ENCODE peak calls at places on chromosomes 3 and 15, in five cellular contexts. One of them, this sample, is unnamed.

GRCh38 chr3:121736112-121736511 is 13.4 kb downstream of the GOLGB1 start:
- DNase-seq in HFF-Myc: no peak
- DNase-seq in A549: no peak
- DNase-seq in left ventricle myocardium inferior: no peak
- DNase-seq in lower leg skin: no peak
- DNase-seq in this sample: peak; percentile 25

GRCh38 chr3:30538787-30539186 is 67.6 kb upstream of the TGFBR2 start:
- DNase-seq in left ventricle myocardium inferior: no peak
- DNase-seq in A549: peak; percentile 18
- DNase-seq in HFF-Myc: peak; percentile 77
- DNase-seq in lower leg skin: no peak
- DNase-seq in this sample: peak; percentile 86

GRCh38 chr3:20837676-20838302 is 651.8 kb upstream of the SGO1 start:
- DNase-seq in lower leg skin: no peak
- DNase-seq in A549: no peak
- DNase-seq in HFF-Myc: no peak
- DNase-seq in left ventricle myocardium inferior: no peak
- DNase-seq in this sample: no peak

GRCh38 chr3:48435223-48435595 is 4.7 kb downstream of the CCDC51 start:
- DNase-seq in lower leg skin: no peak
- DNase-seq in A549: no peak
- DNase-seq in left ventricle myocardium inferior: no peak
- DNase-seq in HFF-Myc: no peak
- DNase-seq in this sample: no peak

GRCh38 chr3:120449701-120450216 is 1.0 kb downstream of the FSTL1 start:
- DNase-seq in A549: peak; percentile 24
- DNase-seq in HFF-Myc: no peak
- DNase-seq in left ventricle myocardium inferior: no peak
- DNase-seq in lower leg skin: no peak
- DNase-seq in this sample: peak; percentile 76

GRCh38 chr3:33211444-33211843 is 7.2 kb downstream of the SUSD5 start:
- DNase-seq in A549: peak; percentile 51
- DNase-seq in left ventricle myocardium inferior: no peak
- DNase-seq in HFF-Myc: peak; percentile 38
- DNase-seq in lower leg skin: no peak
- DNase-seq in this sample: peak; percentile 94

GRCh38 chr3:146166450-146167222 is 5.7 kb upstream of the PLOD2 start:
- DNase-seq in left ventricle myocardium inferior: no peak
- DNase-seq in A549: no peak
- DNase-seq in HFF-Myc: no peak
- DNase-seq in lower leg skin: peak; percentile 42
- DNase-seq in this sample: peak; percentile 73

GRCh38 chr3:187319699-187320302 is 28.3 kb upstream of the MASP1 start:
- DNase-seq in lower leg skin: peak; percentile 71
- DNase-seq in left ventricle myocardium inferior: peak; percentile 55
- DNase-seq in A549: peak; percentile 33
- DNase-seq in HFF-Myc: peak; percentile 82
- DNase-seq in this sample: peak; percentile 58

GRCh38 chr3:127206154-127206553 is 13.2 kb downstream of the PRR23E start:
- DNase-seq in A549: no peak
- DNase-seq in lower leg skin: no peak
- DNase-seq in HFF-Myc: no peak
- DNase-seq in left ventricle myocardium inferior: no peak
- DNase-seq in this sample: no peak

GRCh38 chr3:156142649-156143048 is 22.3 kb downstream of the KCNAB1 start:
- DNase-seq in HFF-Myc: no peak
- DNase-seq in A549: no peak
- DNase-seq in left ventricle myocardium inferior: no peak
- DNase-seq in lower leg skin: no peak
- DNase-seq in this sample: no peak

DNA sequence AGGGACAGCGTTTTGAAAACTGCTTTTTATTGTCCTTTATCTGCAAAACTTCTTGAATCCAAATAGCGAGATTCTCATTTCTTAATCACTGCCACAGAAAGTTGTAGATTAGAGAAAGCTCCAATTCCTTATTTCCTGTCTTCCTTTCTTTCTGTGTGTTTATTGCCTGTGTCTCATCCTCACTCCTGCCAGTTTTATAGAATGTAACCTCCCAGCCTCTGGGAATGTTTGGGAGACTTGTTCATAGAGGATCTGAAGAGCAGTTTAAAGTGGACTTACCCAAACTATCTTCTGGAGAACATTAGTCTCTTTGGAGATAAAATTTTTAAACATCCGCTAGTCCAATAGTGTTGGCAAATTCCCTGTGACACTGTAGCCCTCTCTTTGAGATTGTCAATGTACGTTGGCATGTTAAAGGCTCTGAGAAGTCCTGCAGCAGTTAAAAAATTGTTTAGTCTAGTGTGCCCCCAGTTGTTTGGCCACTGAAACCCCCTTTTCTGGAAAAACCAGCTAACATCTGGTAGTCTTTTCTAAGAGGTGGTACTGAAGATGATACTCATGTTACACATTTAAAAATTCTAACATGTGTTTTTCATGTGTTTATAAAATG is 50.5 kb downstream of the FLNB start:
- DNase-seq in lower leg skin: no peak
- DNase-seq in HFF-Myc: no peak
- DNase-seq in A549: no peak
- DNase-seq in left ventricle myocardium inferior: no peak
- DNase-seq in this sample: peak; percentile 54
- H3K4me3 ChIP-seq in lower leg skin: no peak overlapping the region
- H3K4me3 ChIP-seq in HFF-Myc: no peak overlapping the region
- H3K4me3 ChIP-seq in A549: peak overlapping the region; percentile 23
- H3K4me3 ChIP-seq in left ventricle myocardium inferior: no peak overlapping the region
- H3K4me3 ChIP-seq in this sample: no peak overlapping the region

GRCh38 chr15:55322452-55322851 is 3.4 kb downstream of the PIGB start:
- DNase-seq in lower leg skin: no peak
- DNase-seq in HFF-Myc: no peak
- DNase-seq in A549: no peak
- DNase-seq in left ventricle myocardium inferior: no peak
- DNase-seq in this sample: no peak

GRCh38 chr15:55320963-55321362 is 1.9 kb downstream of the PIGB start:
- DNase-seq in left ventricle myocardium inferior: no peak
- DNase-seq in lower leg skin: no peak
- DNase-seq in A549: no peak
- DNase-seq in HFF-Myc: no peak
- DNase-seq in this sample: no peak

GRCh38 chr15:55319537-55320325 is 709 bp downstream of the PIGB start:
- DNase-seq in HFF-Myc: no peak
- DNase-seq in A549: no peak
- DNase-seq in left ventricle myocardium inferior: no peak
- DNase-seq in lower leg skin: no peak
- DNase-seq in this sample: peak; percentile 35

GRCh38 chr15:55318588-55319494 is at the start of the genes PIGB and PIGBOS1:
- DNase-seq in left ventricle myocardium inferior: peak; percentile 85
- DNase-seq in lower leg skin: peak; percentile 80
- DNase-seq in HFF-Myc: peak; percentile 60
- DNase-seq in A549: peak; percentile 84
- DNase-seq in this sample: peak; percentile 91
- TF ChIP-seq CTCF in left ventricle myocardium inferior: peak; percentile 34
- TF ChIP-seq CTCF in lower leg skin: no peak
- TF ChIP-seq CTCF in HFF-Myc: no peak
- TF ChIP-seq CTCF in A549: no peak
- TF ChIP-seq CTCF in this sample: no peak

DNA sequence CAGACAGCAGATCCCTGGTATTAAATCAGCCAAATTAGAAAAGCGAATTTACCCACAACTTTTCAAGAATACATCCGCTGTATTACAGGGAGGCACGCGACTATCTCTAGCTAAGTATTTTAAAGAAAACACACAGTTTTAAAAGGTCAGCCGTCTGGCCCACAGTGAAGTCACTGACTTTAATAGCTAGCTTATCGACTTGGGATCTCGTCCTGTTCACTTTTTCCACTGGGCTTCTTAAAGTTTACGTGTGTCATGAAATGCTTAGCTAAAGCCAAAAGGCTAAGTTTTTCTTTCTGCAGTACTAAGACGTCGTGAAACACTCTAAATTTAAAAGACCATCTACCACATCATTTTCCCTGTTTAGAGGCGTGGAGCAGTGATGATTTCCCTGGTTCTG is 27.2 kb downstream of the LRIG1 start:
- DNase-seq in lower leg skin: no peak
- DNase-seq in left ventricle myocardium inferior: no peak
- DNase-seq in HFF-Myc: peak; percentile 66
- DNase-seq in A549: no peak
- DNase-seq in this sample: peak; percentile 86
- H3K4me3 ChIP-seq in lower leg skin: no peak overlapping the region
- H3K4me3 ChIP-seq in left ventricle myocardium inferior: no peak overlapping the region
- H3K4me3 ChIP-seq in HFF-Myc: peak overlapping the region; percentile 0
- H3K4me3 ChIP-seq in A549: no peak overlapping the region
- H3K4me3 ChIP-seq in this sample: no peak overlapping the region

GRCh38 chr15:52678468-52679231 is 538 bp downstream of the ATOSA start:
- DNase-seq in HFF-Myc: no peak
- DNase-seq in lower leg skin: peak; percentile 60
- DNase-seq in A549: peak; percentile 40
- DNase-seq in left ventricle myocardium inferior: peak; percentile 65
- DNase-seq in this sample: peak; percentile 69

GRCh38 chr15:52680041-52680391 is 828 bp upstream of the ATOSA start:
- DNase-seq in left ventricle myocardium inferior: no peak
- DNase-seq in A549: no peak
- DNase-seq in HFF-Myc: peak; percentile 14
- DNase-seq in lower leg skin: no peak
- DNase-seq in this sample: peak; percentile 17

GRCh38 chr15:52679232-52680040 is at the start of gene ATOSA:
- DNase-seq in left ventricle myocardium inferior: peak; percentile 91
- DNase-seq in HFF-Myc: peak; percentile 65
- DNase-seq in lower leg skin: peak; percentile 94
- DNase-seq in A549: peak; percentile 90
- DNase-seq in this sample: peak; percentile 86

GRCh38 chr15:52677593-52677992 is 1.6 kb downstream of the ATOSA start:
- DNase-seq in left ventricle myocardium inferior: no peak
- DNase-seq in HFF-Myc: no peak
- DNase-seq in A549: no peak
- DNase-seq in lower leg skin: no peak
- DNase-seq in this sample: no peak

GRCh38 chr15:52678036-52678467 is 1.1 kb downstream of the ATOSA start:
- DNase-seq in lower leg skin: peak; percentile 72
- DNase-seq in A549: peak; percentile 53
- DNase-seq in HFF-Myc: peak; percentile 19
- DNase-seq in left ventricle myocardium inferior: peak; percentile 57
- DNase-seq in this sample: peak; percentile 62
- TF ChIP-seq CTCF in lower leg skin: no peak
- TF ChIP-seq CTCF in A549: peak; percentile 41
- TF ChIP-seq CTCF in HFF-Myc: no peak
- TF ChIP-seq CTCF in left ventricle myocardium inferior: peak; percentile 17
- TF ChIP-seq CTCF in this sample: peak; percentile 20

DNA sequence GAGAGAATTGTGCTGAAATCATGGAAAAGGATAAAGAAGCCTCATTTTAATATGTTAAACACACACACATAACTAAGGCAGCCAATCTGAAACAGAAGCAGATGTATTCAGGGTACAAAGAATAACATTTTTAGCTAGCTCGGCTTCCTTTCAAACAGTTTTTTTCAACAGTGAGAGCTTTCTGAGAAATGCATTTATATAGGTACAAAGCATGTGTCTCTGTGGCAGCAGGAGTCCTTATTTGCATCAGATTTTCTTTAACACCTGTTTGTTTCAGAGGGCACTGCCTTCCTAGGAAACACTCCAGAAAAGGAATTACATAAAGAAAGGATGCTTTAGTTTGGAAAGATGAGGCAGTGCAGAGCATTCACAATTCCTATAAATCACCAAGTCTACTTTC is 275.7 kb downstream of the GAP43 start:
- DNase-seq in left ventricle myocardium inferior: no peak
- DNase-seq in lower leg skin: no peak
- DNase-seq in HFF-Myc: no peak
- DNase-seq in A549: no peak
- DNase-seq in this sample: no peak
- H3K4me3 ChIP-seq in left ventricle myocardium inferior: no peak overlapping the region
- H3K4me3 ChIP-seq in lower leg skin: no peak overlapping the region
- H3K4me3 ChIP-seq in HFF-Myc: no peak overlapping the region
- H3K4me3 ChIP-seq in A549: no peak overlapping the region
- H3K4me3 ChIP-seq in this sample: no peak overlapping the region

GRCh38 chr3:14204605-14205284 is 26.1 kb downstream of the LSM3 start:
- DNase-seq in A549: no peak
- DNase-seq in lower leg skin: peak; percentile 58
- DNase-seq in HFF-Myc: no peak
- DNase-seq in left ventricle myocardium inferior: no peak
- DNase-seq in this sample: no peak

GRCh38 chr3:14208168-14208567 is 29.6 kb downstream of the LSM3 start:
- DNase-seq in HFF-Myc: no peak
- DNase-seq in lower leg skin: no peak
- DNase-seq in A549: no peak
- DNase-seq in left ventricle myocardium inferior: no peak
- DNase-seq in this sample: no peak

GRCh38 chr3:14208977-14209394 is 30.4 kb downstream of the LSM3 start:
- DNase-seq in HFF-Myc: no peak
- DNase-seq in lower leg skin: no peak
- DNase-seq in A549: no peak
- DNase-seq in left ventricle myocardium inferior: no peak
- DNase-seq in this sample: peak; percentile 20

GRCh38 chr3:14203521-14204079 is 25.0 kb downstream of the LSM3 start:
- DNase-seq in A549: peak; percentile 79
- DNase-seq in left ventricle myocardium inferior: no peak
- DNase-seq in HFF-Myc: peak; percentile 85
- DNase-seq in lower leg skin: peak; percentile 75
- DNase-seq in this sample: peak; percentile 81

GRCh38 chr3:14206548-14207177 is 28.0 kb downstream of the LSM3 start:
- DNase-seq in A549: no peak
- DNase-seq in lower leg skin: no peak
- DNase-seq in HFF-Myc: no peak
- DNase-seq in left ventricle myocardium inferior: no peak
- DNase-seq in this sample: no peak
- TF ChIP-seq CTCF in A549: no peak
- TF ChIP-seq CTCF in lower leg skin: no peak
- TF ChIP-seq CTCF in HFF-Myc: no peak
- TF ChIP-seq CTCF in left ventricle myocardium inferior: no peak
- TF ChIP-seq CTCF in this sample: no peak

GRCh38 chr15:69595009-69595825 is 142.6 kb downstream of the RPLP1 start:
- DNase-seq in lower leg skin: no peak
- DNase-seq in left ventricle myocardium inferior: peak; percentile 80
- DNase-seq in HFF-Myc: no peak
- DNase-seq in A549: no peak
- DNase-seq in this sample: peak; percentile 24
- H3K4me3 ChIP-seq in lower leg skin: no peak overlapping the region
- H3K4me3 ChIP-seq in left ventricle myocardium inferior: peak overlapping the region; percentile 20
- H3K4me3 ChIP-seq in HFF-Myc: no peak overlapping the region
- H3K4me3 ChIP-seq in A549: peak overlapping the region; percentile 7
- H3K4me3 ChIP-seq in this sample: no peak overlapping the region

GRCh38 chr15:57606816-57607215 is 15.1 kb downstream of the MYZAP start:
- DNase-seq in A549: no peak
- DNase-seq in lower leg skin: no peak
- DNase-seq in HFF-Myc: no peak
- DNase-seq in left ventricle myocardium inferior: no peak
- DNase-seq in this sample: no peak

GRCh38 chr15:57606048-57606447 is 14.3 kb downstream of the MYZAP start:
- DNase-seq in A549: no peak
- DNase-seq in left ventricle myocardium inferior: no peak
- DNase-seq in lower leg skin: no peak
- DNase-seq in HFF-Myc: no peak
- DNase-seq in this sample: no peak

GRCh38 chr15:57610130-57610529 is 18.4 kb downstream of the MYZAP start:
- DNase-seq in left ventricle myocardium inferior: peak; percentile 73
- DNase-seq in lower leg skin: no peak
- DNase-seq in HFF-Myc: peak; percentile 54
- DNase-seq in A549: peak; percentile 70
- DNase-seq in this sample: peak; percentile 76

GRCh38 chr15:57605491-57605890 is 13.8 kb downstream of the MYZAP start:
- DNase-seq in A549: no peak
- DNase-seq in left ventricle myocardium inferior: no peak
- DNase-seq in HFF-Myc: no peak
- DNase-seq in lower leg skin: no peak
- DNase-seq in this sample: no peak

GRCh38 chr15:57607570-57608000 is 15.9 kb downstream of the MYZAP start:
- DNase-seq in lower leg skin: no peak
- DNase-seq in HFF-Myc: no peak
- DNase-seq in left ventricle myocardium inferior: no peak
- DNase-seq in A549: peak; percentile 79
- DNase-seq in this sample: peak; percentile 62
- TF ChIP-seq CTCF in lower leg skin: no peak
- TF ChIP-seq CTCF in HFF-Myc: no peak
- TF ChIP-seq CTCF in left ventricle myocardium inferior: no peak
- TF ChIP-seq CTCF in A549: no peak
- TF ChIP-seq CTCF in this sample: no peak